ENCODE peak calls at places on chromosomes 3 and 15, in eight cellular contexts. X is OCI-LY7, J is MM.1S, B is fibroblast of lung, I is IMR-90, Q is astrocyte, Y is A549, N is DND-41. O is an unnamed sample.

GRCh38 chr3:149160754-149161289 is 31.4 kb downstream of the HPS3 start:
- DNase-seq in X (no peak), J (no peak), B (no peak), I (peak), Q (no peak), Y (no peak), N (no peak), O (no peak)

GRCh38 chr15:90762109-90762508 is 45.0 kb downstream of the BLM start:
- DNase-seq in X (no peak), J (no peak), B (peak), I (peak), Q (no peak), Y (no peak), N (no peak), O (no peak)

GRCh38 chr15:25510146-25510545 is 71.3 kb upstream of the UBE3A start:
- DNase-seq in X (no peak), J (no peak), B (no peak), I (no peak), Q (peak), Y (no peak), N (no peak), O (no peak)

GRCh38 chr15:42461261-42461660 is 29.7 kb downstream of the ZNF106 start:
- DNase-seq in X (no peak), J (no peak), B (no peak), I (no peak), Q (no peak), Y (no peak), N (no peak), O (no peak)

GRCh38 chr3:151896662-151897012 is 23.2 kb downstream of the SUCNR1 start:
- DNase-seq in X (no peak), J (no peak), B (no peak), I (no peak), Q (peak), Y (peak), N (no peak), O (peak)

GRCh38 chr3:187741403-187742350 is 3.6 kb downstream of the BCL6 start:
- DNase-seq in X (peak), J (peak), B (peak), I (peak), Q (peak), Y (peak), N (peak), O (peak)

GRCh38 chr3:120171134-120171863 is 77.1 kb upstream of the GSK3B start:
- DNase-seq in X (no peak), J (no peak), B (peak), I (peak), Q (no peak), Y (no peak), N (no peak), O (no peak)

GRCh38 chr3:29635888-29636287 is 355.0 kb downstream of the RBMS3 start:
- DNase-seq in X (no peak), J (no peak), B (peak), I (peak), Q (peak), Y (no peak), N (no peak), O (no peak)

GRCh38 chr15:90557651-90558084 is 27.9 kb downstream of the CRTC3 start:
- DNase-seq in X (no peak), J (no peak), B (peak), I (peak), Q (peak), Y (no peak), N (no peak), O (no peak)

GRCh38 chr3:156694536-156694935 is 20.1 kb downstream of the TIPARP start:
- DNase-seq in X (no peak), J (no peak), B (no peak), I (peak), Q (peak), Y (no peak), N (no peak), O (no peak)

GRCh38 chr15:95492388-95493070 is 838.0 kb upstream of the NR2F2 start:
- DNase-seq in X (no peak), J (no peak), B (no peak), I (no peak), Q (no peak), Y (no peak), N (no peak), O (no peak)

GRCh38 chr15:100721758-100722550 is 119.6 kb downstream of the ASB7 start:
- DNase-seq in X (no peak), J (no peak), B (peak), I (peak), Q (peak), Y (peak), N (no peak), O (peak)

GRCh38 chr3:16795601-16796000 is 89.2 kb upstream of the PLCL2 start:
- DNase-seq in X (no peak), J (no peak), B (no peak), I (no peak), Q (no peak), Y (no peak), N (no peak), O (no peak)

GRCh38 chr15:43911235-43911661 is 84.4 kb downstream of the WDR76 start:
- DNase-seq in X (no peak), J (no peak), B (peak), I (peak), Q (peak), Y (peak), N (no peak), O (peak)

GRCh38 chr15:84098604-84099003 is 137.0 kb upstream of the GOLGA6L4 start:
- DNase-seq in X (no peak), J (no peak), B (no peak), I (no peak), Q (no peak), Y (no peak), N (no peak), O (no peak)
- H3K4me2 ChIP-seq in X (no peak), J (peak), B (no peak), I (no peak), Q (no peak), Y (no peak), N (no peak), O (no peak)

GRCh38 chr3:192516850-192517249 is 210.5 kb downstream of the FGF12 start:
- DNase-seq in X (no peak), J (no peak), B (no peak), I (no peak), Q (no peak), Y (no peak), N (no peak), O (no peak)

GRCh38 chr3:192515661-192516040 is 211.7 kb downstream of the FGF12 start:
- DNase-seq in X (no peak), J (no peak), B (no peak), I (no peak), Q (no peak), Y (no peak), N (no peak), O (no peak)

GRCh38 chr3:192514754-192515660 is 212.3 kb downstream of the FGF12 start:
- DNase-seq in X (no peak), J (peak), B (no peak), I (no peak), Q (no peak), Y (peak), N (no peak), O (no peak)

DNA sequence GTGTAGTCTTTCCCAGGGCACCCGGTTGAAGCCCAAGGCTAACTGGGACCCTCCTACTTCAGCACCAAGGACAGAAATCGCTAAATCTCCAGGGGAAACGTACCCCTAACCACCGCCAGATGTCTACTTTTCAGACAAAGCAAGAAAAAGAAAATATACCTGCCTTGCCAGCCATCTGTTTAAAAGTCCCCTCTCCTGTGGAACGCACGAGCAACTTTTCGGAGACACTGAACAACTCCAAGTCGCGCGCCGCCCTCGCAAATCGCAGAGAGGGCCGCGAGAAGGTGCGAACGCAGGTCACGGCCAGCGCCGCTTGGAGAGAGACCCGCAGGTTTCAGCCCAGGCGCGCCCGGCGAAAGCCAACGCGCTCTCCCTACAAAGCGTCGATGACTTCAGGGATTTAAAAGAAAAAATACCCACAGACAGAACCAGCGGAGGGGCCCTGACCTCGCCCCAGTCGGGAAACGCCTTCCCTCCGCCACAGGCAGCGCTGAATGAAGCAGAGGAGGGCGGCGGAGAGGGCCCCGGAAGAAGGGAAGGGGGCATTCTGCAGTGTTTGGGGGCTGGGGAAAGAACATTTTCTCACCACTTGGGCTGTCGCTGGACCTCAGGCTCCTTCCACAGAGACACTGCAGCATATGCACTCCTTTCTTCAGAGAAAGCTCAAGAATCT is 213.1 kb downstream of the FGF12 start:
- DNase-seq in X (no peak), J (no peak), B (peak), I (no peak), Q (peak), Y (peak), N (no peak), O (peak)
- H3K4me3 ChIP-seq in X (no peak), J (no peak), B (no peak), I (no peak), Q (peak), Y (peak), N (no peak), O (peak)

GRCh38 chr3:67045711-67046465 is 47.8 kb downstream of the KBTBD8 start:
- DNase-seq in X (peak), J (no peak), B (no peak), I (no peak), Q (no peak), Y (no peak), N (no peak), O (no peak)
- TF ChIP-seq CTCF in X (peak), J (no peak), B (no peak), I (no peak), Q (no peak), Y (no peak), N (no peak), O (no peak)

DNA sequence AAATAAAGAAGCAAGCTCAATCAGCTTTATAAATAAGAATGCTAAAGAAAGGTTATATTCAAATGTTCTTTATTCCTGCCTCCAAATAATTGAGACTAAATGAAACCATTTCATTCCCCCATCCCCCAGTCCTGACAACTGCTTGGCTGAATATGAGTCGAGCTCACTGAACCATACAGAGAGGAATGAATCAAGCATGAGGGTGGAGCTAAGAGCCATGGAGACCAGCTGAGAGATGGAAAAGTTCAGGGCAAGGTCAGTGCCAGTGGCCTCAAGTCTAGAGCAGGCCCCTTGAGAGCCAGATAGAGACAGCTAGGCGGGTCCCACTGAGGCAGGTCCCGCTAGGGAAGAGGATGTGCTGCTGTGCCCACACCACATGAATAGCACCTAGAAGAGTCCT is 188.7 kb upstream of the EIF1B start:
- DNase-seq in X (no peak), J (no peak), B (no peak), I (no peak), Q (peak), Y (peak), N (no peak), O (peak)
- H3K4me2 ChIP-seq in X (no peak), J (no peak), B (no peak), I (no peak), Q (peak), Y (peak), N (no peak), O (no peak)

GRCh38 chr3:24492971-24493551 is 1.6 kb downstream of the THRB start:
- DNase-seq in X (no peak), J (no peak), B (no peak), I (no peak), Q (no peak), Y (no peak), N (no peak), O (no peak)
- H3K4me3 ChIP-seq in X (no peak), J (no peak), B (peak), I (no peak), Q (no peak), Y (peak), N (no peak), O (peak)

GRCh38 chr15:68256675-68257450 is 20.7 kb upstream of the FEM1B start:
- DNase-seq in X (peak), J (peak), B (peak), I (peak), Q (peak), Y (peak), N (no peak), O (peak)
- TF ChIP-seq CTCF in X (no peak), J (no peak), B (no peak), I (no peak), Q (no peak), Y (no peak), N (no peak), O (no peak)

DNA sequence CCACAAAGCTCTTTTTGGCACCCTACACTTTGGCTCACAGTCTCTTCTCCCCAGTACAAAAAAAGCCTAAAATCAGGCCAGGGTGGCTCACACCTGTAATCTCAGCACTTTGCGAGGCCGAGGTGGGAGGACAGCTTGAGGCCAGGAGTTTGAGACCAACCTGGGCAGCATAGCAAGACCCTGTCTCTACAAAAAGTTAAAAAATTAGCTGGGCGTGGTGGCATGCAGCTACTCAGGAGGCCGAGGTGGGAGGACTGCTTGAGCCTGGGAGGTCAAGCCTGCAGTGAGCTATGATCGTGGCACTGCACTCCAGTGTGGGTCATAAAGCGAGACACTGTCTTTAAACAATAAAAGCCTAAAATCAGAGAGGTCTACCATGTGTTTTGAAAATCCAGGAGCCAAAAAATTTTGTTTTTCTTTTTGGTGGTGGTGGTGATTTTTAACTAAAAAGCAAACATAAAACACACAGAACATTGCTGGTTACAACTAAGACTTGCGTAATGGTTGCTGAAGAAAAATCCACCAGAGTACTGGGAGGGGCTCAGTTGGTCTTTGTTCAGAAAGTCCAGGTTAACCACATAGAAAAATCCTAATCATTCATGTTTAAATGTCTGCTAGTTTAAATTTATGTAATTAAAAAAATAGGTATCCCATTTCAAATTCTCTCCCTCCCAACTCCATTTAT is 1.6 kb upstream of the MAN2C1 start:
- DNase-seq in X (no peak), J (no peak), B (no peak), I (no peak), Q (no peak), Y (no peak), N (no peak), O (no peak)
- H3K4me2 ChIP-seq in X (peak), J (peak), B (no peak), I (no peak), Q (peak), Y (peak), N (peak), O (no peak)

DNA sequence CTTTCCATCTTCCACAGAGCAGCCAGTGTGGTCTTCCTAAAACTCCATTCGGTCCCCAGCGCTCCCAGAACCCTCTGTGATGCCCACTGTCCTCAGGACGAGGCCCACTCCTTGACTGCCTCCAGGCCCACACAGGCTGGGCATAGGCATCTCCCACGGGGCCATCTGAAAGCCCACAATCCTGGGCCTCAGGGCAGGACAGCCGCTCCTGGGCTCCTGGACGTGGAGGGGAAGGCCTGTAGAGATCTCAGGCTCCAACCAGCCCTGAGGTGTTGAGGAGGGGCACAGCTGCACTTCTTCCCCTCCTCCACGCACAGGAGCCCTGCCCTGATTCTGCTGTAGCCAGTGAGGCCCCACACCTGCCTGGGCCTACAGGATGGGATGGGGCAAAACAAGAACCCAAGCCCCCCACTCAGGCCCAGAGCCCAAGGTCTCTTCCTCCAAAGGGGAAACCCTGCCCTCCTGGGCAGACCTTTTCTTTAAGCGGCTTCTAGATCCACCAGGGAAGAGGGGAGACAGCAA is 26.0 kb downstream of the SHISA5 start:
- DNase-seq in X (no peak), J (no peak), B (no peak), I (no peak), Q (no peak), Y (no peak), N (no peak), O (no peak)
- H3K4me3 ChIP-seq in X (no peak), J (no peak), B (no peak), I (no peak), Q (no peak), Y (no peak), N (no peak), O (no peak)

GRCh38 chr15:98169551-98169950 is 209.0 kb downstream of the ARRDC4 start:
- DNase-seq in X (no peak), J (no peak), B (no peak), I (no peak), Q (no peak), Y (no peak), N (peak), O (no peak)

GRCh38 chr15:98177950-98178848 is 217.7 kb downstream of the ARRDC4 start:
- DNase-seq in X (peak), J (peak), B (peak), I (peak), Q (peak), Y (peak), N (peak), O (peak)

GRCh38 chr15:98174286-98174685 is 213.8 kb downstream of the ARRDC4 start:
- DNase-seq in X (no peak), J (no peak), B (no peak), I (no peak), Q (no peak), Y (peak), N (peak), O (peak)
- TF ChIP-seq CTCF in X (no peak), J (no peak), B (no peak), I (no peak), Q (no peak), Y (no peak), N (peak), O (peak)

GRCh38 chr15:51425517-51426033 is 84.1 kb downstream of the GLDN start:
- DNase-seq in X (no peak), J (no peak), B (no peak), I (no peak), Q (no peak), Y (no peak), N (no peak), O (peak)

GRCh38 chr15:51424780-51425179 is 83.3 kb downstream of the GLDN start:
- DNase-seq in X (no peak), J (no peak), B (no peak), I (no peak), Q (no peak), Y (no peak), N (no peak), O (no peak)
- H3K4me2 ChIP-seq in X (no peak), J (no peak), B (no peak), I (no peak), Q (no peak), Y (no peak), N (no peak), O (no peak)